ENCODE peak calls at places on chromosomes 16 and 17, in four cellular contexts. E, M, A and Z are unnamed samples.
A peak's percentile ranks its signal among the peaks of the same experiment; 100 is the strongest.

GRCh38 chr16:68074850-68075249 is 10.3 kb upstream of the NFATC3 start:
- DNase-seq in E (no peak), M (peak; percentile 89), A (no peak), Z (no peak)

GRCh38 chr17:65020284-65020683 is 36.3 kb downstream of the GNA13 start:
- DNase-seq in E (no peak), M (no peak), A (no peak), Z (no peak)

GRCh38 chr17:39357978-39358377 is 43.4 kb downstream of the FBXL20 start:
- DNase-seq in E (no peak), M (no peak), A (peak; percentile 23), Z (no peak)

GRCh38 chr17:1764274-1764673 is 2.4 kb downstream of the SERPINF1 start:
- DNase-seq in E (no peak), M (peak; percentile 98), A (no peak), Z (no peak)

GRCh38 chr16:69039333-69039941 is 66.0 kb upstream of the HAS3 start:
- DNase-seq in E (no peak), M (no peak), A (no peak), Z (no peak)

GRCh38 chr17:6779411-6779810 is 3.4 kb downstream of the FBXO39 start:
- DNase-seq in E (no peak), M (no peak), A (no peak), Z (no peak)

GRCh38 chr17:82497483-82498405 is 21.8 kb upstream of the FOXK2 start:
- DNase-seq in E (peak; percentile 66), M (peak; percentile 63), A (peak; percentile 48), Z (peak; percentile 33)

GRCh38 chr16:50340578-50340977 is 28.2 kb downstream of the BRD7 start:
- DNase-seq in E (no peak), M (no peak), A (no peak), Z (no peak)

GRCh38 chr17:2063306-2064146 is 8.6 kb downstream of the HIC1 start:
- DNase-seq in E (no peak), M (no peak), A (no peak), Z (no peak)

GRCh38 chr17:1896243-1897163 is 66.7 kb downstream of the RPA1 start:
- DNase-seq in E (no peak), M (no peak), A (no peak), Z (no peak)

GRCh38 chr16:82935781-82936180 is 309.0 kb downstream of the CDH13 start:
- DNase-seq in E (no peak), M (no peak), A (no peak), Z (no peak)

GRCh38 chr17:31452561-31453110 is 61.2 kb downstream of the RAB11FIP4 start:
- DNase-seq in E (no peak), M (peak; percentile 40), A (no peak), Z (no peak)

GRCh38 chr16:78437352-78437968 is 338.0 kb downstream of the WWOX start:
- DNase-seq in E (no peak), M (peak; percentile 9), A (peak; percentile 27), Z (peak; percentile 24)

GRCh38 chr17:32720671-32721070 is 156.3 kb downstream of the MYO1D start:
- DNase-seq in E (no peak), M (no peak), A (no peak), Z (no peak)

GRCh38 chr17:12554251-12554650 is 111.4 kb upstream of the MYOCD start:
- DNase-seq in E (no peak), M (no peak), A (no peak), Z (no peak)

GRCh38 chr16:65119905-65120341 is 1.9 kb downstream of the CDH11 start:
- DNase-seq in E (no peak), M (peak; percentile 60), A (no peak), Z (no peak)

GRCh38 chr16:69131167-69131748 is 1.1 kb downstream of the CHTF8 start:
- DNase-seq in E (peak; percentile 1), M (no peak), A (peak; percentile 39), Z (peak; percentile 19)

GRCh38 chr16:79163666-79164377 is 436.7 kb downstream of the MAF start:
- DNase-seq in E (no peak), M (no peak), A (no peak), Z (no peak)

GRCh38 chr16:67163164-67163902 is 1.2 kb upstream of the HSF4 start:
- DNase-seq in E (peak; percentile 84), M (no peak), A (no peak), Z (peak; percentile 77)

GRCh38 chr17:4304417-4305027 is 40.7 kb upstream of the ANKFY1 start:
- DNase-seq in E (peak; percentile 28), M (peak; percentile 55), A (peak; percentile 52), Z (peak; percentile 49)

GRCh38 chr17:62188713-62189112 is 123.6 kb upstream of the MED13 start:
- DNase-seq in E (no peak), M (no peak), A (peak; percentile 61), Z (no peak)

GRCh38 chr16:695355-696089 is 5.3 kb upstream of the WDR24 start:
- DNase-seq in E (peak; percentile 93), M (no peak), A (peak; percentile 78), Z (peak; percentile 79)

GRCh38 chr17:5011928-5012327 is 14.2 kb downstream of the KIF1C start:
- DNase-seq in E (no peak), M (no peak), A (no peak), Z (no peak)

GRCh38 chr16:11391576-11391975 is 46.3 kb downstream of the RMI2 start:
- DNase-seq in E (peak; percentile 86), M (no peak), A (no peak), Z (peak; percentile 87)

GRCh38 chr17:79800325-79801155 is 3.7 kb upstream of the CBX8 start:
- DNase-seq in E (peak; percentile 68), M (no peak), A (no peak), Z (peak; percentile 31)

GRCh38 chr16:69440236-69440635 is 15.8 kb downstream of the CYB5B start:
- DNase-seq in E (no peak), M (no peak), A (no peak), Z (no peak)

GRCh38 chr17:72587773-72588511 is 467.1 kb downstream of the SOX9 start:
- DNase-seq in E (peak; percentile 86), M (no peak), A (peak; percentile 54), Z (peak; percentile 32)